ENCODE peak calls at places on chromosomes 12 and 14, in ten cellular contexts. One of them, this sample, is unnamed.

GRCh38 chr12:18158774-18159557 is 69.0 kb upstream of the RERGL start:
- DNase-seq in HCT116: no peak
- DNase-seq in lung: no peak
- DNase-seq in A549: peak
- DNase-seq in fibroblast of the aortic adventitia: peak
- DNase-seq in lower leg skin: no peak
- DNase-seq in ovary: no peak
- DNase-seq in body of pancreas: no peak
- DNase-seq in adrenal gland: no peak
- DNase-seq in HFF-Myc: peak
- DNase-seq in this sample: no peak

GRCh38 chr14:80770114-80770917 is 171.2 kb downstream of the CEP128 start:
- DNase-seq in lung: no peak
- DNase-seq in HCT116: no peak
- DNase-seq in HFF-Myc: peak
- DNase-seq in adrenal gland: no peak
- DNase-seq in ovary: no peak
- DNase-seq in A549: no peak
- DNase-seq in body of pancreas: no peak
- DNase-seq in fibroblast of the aortic adventitia: no peak
- DNase-seq in lower leg skin: no peak
- DNase-seq in this sample: no peak

GRCh38 chr12:104448031-104448430 is 8.7 kb upstream of the CHST11 start:
- DNase-seq in HCT116: no peak
- DNase-seq in body of pancreas: no peak
- DNase-seq in fibroblast of the aortic adventitia: no peak
- DNase-seq in lung: no peak
- DNase-seq in lower leg skin: no peak
- DNase-seq in adrenal gland: no peak
- DNase-seq in HFF-Myc: no peak
- DNase-seq in ovary: no peak
- DNase-seq in A549: no peak
- DNase-seq in this sample: no peak

GRCh38 chr12:32536000-32536345 is 136.6 kb downstream of the FGD4 start:
- DNase-seq in adrenal gland: no peak
- DNase-seq in HFF-Myc: no peak
- DNase-seq in fibroblast of the aortic adventitia: no peak
- DNase-seq in lung: no peak
- DNase-seq in A549: no peak
- DNase-seq in ovary: no peak
- DNase-seq in lower leg skin: no peak
- DNase-seq in body of pancreas: no peak
- DNase-seq in HCT116: no peak
- DNase-seq in this sample: no peak

GRCh38 chr14:23153891-23154796 is 29.3 kb downstream of the SLC7A8 start:
- DNase-seq in lung: peak
- DNase-seq in lower leg skin: peak
- DNase-seq in ovary: peak
- DNase-seq in body of pancreas: peak
- DNase-seq in HFF-Myc: peak
- DNase-seq in fibroblast of the aortic adventitia: peak
- DNase-seq in adrenal gland: peak
- DNase-seq in HCT116: peak
- DNase-seq in A549: no peak
- DNase-seq in this sample: peak

GRCh38 chr12:124919646-124920352 is 5.3 kb upstream of the UBC start:
- DNase-seq in adrenal gland: peak
- DNase-seq in A549: peak
- DNase-seq in HFF-Myc: no peak
- DNase-seq in ovary: no peak
- DNase-seq in lung: no peak
- DNase-seq in body of pancreas: no peak
- DNase-seq in lower leg skin: no peak
- DNase-seq in HCT116: no peak
- DNase-seq in fibroblast of the aortic adventitia: no peak
- DNase-seq in this sample: no peak

GRCh38 chr12:45286621-45287020 is 70.7 kb downstream of the ANO6 start:
- DNase-seq in A549: no peak
- DNase-seq in HCT116: no peak
- DNase-seq in ovary: no peak
- DNase-seq in lung: no peak
- DNase-seq in body of pancreas: no peak
- DNase-seq in adrenal gland: no peak
- DNase-seq in fibroblast of the aortic adventitia: no peak
- DNase-seq in HFF-Myc: no peak
- DNase-seq in lower leg skin: no peak
- DNase-seq in this sample: no peak

GRCh38 chr14:72389200-72389599 is 457.0 kb downstream of the RGS6 start:
- DNase-seq in lung: no peak
- DNase-seq in body of pancreas: no peak
- DNase-seq in A549: no peak
- DNase-seq in ovary: no peak
- DNase-seq in HFF-Myc: no peak
- DNase-seq in adrenal gland: no peak
- DNase-seq in fibroblast of the aortic adventitia: no peak
- DNase-seq in lower leg skin: no peak
- DNase-seq in HCT116: no peak
- DNase-seq in this sample: no peak

DNA sequence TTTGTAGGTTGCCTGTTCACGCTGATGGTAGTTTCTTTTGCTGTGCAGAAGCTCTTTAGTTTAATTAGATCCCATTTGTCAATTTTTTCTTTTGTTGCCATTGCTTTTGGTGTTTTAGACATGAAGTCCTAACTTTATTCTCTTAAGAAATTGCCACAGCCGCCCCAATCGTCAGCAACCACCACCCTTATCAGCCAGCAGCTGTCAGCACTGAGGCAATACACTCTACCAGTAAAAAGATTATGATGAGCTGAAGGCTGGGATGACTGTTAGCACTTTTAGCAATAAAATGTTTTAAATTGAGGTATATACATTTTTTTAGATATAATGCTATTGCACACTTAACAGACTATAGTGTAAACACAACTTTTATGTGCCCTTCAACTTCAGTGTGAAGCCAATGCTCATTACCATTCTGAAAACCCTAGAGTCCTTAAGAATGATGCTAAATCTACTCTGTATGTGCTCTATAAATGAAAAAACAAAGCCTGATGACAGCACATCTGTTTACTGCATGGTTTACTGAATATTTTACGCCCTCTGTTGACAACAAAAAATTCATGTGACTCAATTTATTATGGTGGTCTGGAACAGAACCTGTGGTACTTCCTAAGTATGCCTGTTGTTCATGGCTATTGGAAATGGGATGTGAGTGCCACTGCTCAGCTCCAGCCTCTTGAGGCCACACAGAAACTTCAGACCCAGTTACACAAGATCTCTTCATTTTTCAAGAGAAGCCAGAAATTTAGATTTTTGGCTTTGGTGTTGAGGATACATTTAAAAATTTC is 197.4 kb downstream of the DUSP6 start:
- DNase-seq in body of pancreas: no peak
- DNase-seq in adrenal gland: no peak
- DNase-seq in lung: no peak
- DNase-seq in A549: no peak
- DNase-seq in lower leg skin: peak
- DNase-seq in HFF-Myc: no peak
- DNase-seq in ovary: no peak
- DNase-seq in fibroblast of the aortic adventitia: peak
- DNase-seq in HCT116: no peak
- DNase-seq in this sample: no peak
- TF ChIP-seq CTCF in body of pancreas: no peak
- TF ChIP-seq CTCF in adrenal gland: no peak
- TF ChIP-seq CTCF in lung: no peak
- TF ChIP-seq CTCF in A549: no peak
- TF ChIP-seq CTCF in lower leg skin: no peak
- TF ChIP-seq CTCF in HFF-Myc: no peak
- TF ChIP-seq CTCF in ovary: no peak
- TF ChIP-seq CTCF in fibroblast of the aortic adventitia: peak
- TF ChIP-seq CTCF in HCT116: peak
- TF ChIP-seq CTCF in this sample: no peak

GRCh38 chr14:104700224-104700623 is 10.8 kb downstream of the INF2 start:
- DNase-seq in lung: no peak
- DNase-seq in A549: no peak
- DNase-seq in fibroblast of the aortic adventitia: no peak
- DNase-seq in ovary: no peak
- DNase-seq in HFF-Myc: no peak
- DNase-seq in body of pancreas: no peak
- DNase-seq in HCT116: no peak
- DNase-seq in lower leg skin: no peak
- DNase-seq in adrenal gland: no peak
- DNase-seq in this sample: no peak
- H3K4me3 ChIP-seq in lung: no peak
- H3K4me3 ChIP-seq in A549: no peak
- H3K4me3 ChIP-seq in fibroblast of the aortic adventitia: no peak
- H3K4me3 ChIP-seq in ovary: no peak
- H3K4me3 ChIP-seq in HFF-Myc: no peak
- H3K4me3 ChIP-seq in body of pancreas: no peak
- H3K4me3 ChIP-seq in HCT116: no peak
- H3K4me3 ChIP-seq in lower leg skin: no peak
- H3K4me3 ChIP-seq in adrenal gland: no peak
- H3K4me3 ChIP-seq in this sample: no peak

GRCh38 chr12:91574391-91574790 is 391.8 kb upstream of the DCN start:
- DNase-seq in lower leg skin: no peak
- DNase-seq in body of pancreas: no peak
- DNase-seq in lung: no peak
- DNase-seq in HFF-Myc: no peak
- DNase-seq in adrenal gland: no peak
- DNase-seq in HCT116: no peak
- DNase-seq in ovary: no peak
- DNase-seq in fibroblast of the aortic adventitia: peak
- DNase-seq in A549: no peak
- DNase-seq in this sample: no peak

GRCh38 chr12:91575631-91576030 is 393.0 kb upstream of the DCN start:
- DNase-seq in HCT116: no peak
- DNase-seq in fibroblast of the aortic adventitia: no peak
- DNase-seq in lower leg skin: no peak
- DNase-seq in A549: no peak
- DNase-seq in ovary: no peak
- DNase-seq in adrenal gland: no peak
- DNase-seq in lung: no peak
- DNase-seq in body of pancreas: no peak
- DNase-seq in HFF-Myc: no peak
- DNase-seq in this sample: no peak

GRCh38 chr12:91577586-91578539 is 395.2 kb upstream of the DCN start:
- DNase-seq in HFF-Myc: peak
- DNase-seq in lung: no peak
- DNase-seq in A549: peak
- DNase-seq in adrenal gland: no peak
- DNase-seq in HCT116: peak
- DNase-seq in fibroblast of the aortic adventitia: peak
- DNase-seq in ovary: no peak
- DNase-seq in lower leg skin: no peak
- DNase-seq in body of pancreas: no peak
- DNase-seq in this sample: no peak

GRCh38 chr12:91576432-91576831 is 393.8 kb upstream of the DCN start:
- DNase-seq in lung: no peak
- DNase-seq in body of pancreas: no peak
- DNase-seq in adrenal gland: no peak
- DNase-seq in A549: no peak
- DNase-seq in HCT116: no peak
- DNase-seq in fibroblast of the aortic adventitia: no peak
- DNase-seq in lower leg skin: no peak
- DNase-seq in HFF-Myc: no peak
- DNase-seq in ovary: no peak
- DNase-seq in this sample: no peak

DNA sequence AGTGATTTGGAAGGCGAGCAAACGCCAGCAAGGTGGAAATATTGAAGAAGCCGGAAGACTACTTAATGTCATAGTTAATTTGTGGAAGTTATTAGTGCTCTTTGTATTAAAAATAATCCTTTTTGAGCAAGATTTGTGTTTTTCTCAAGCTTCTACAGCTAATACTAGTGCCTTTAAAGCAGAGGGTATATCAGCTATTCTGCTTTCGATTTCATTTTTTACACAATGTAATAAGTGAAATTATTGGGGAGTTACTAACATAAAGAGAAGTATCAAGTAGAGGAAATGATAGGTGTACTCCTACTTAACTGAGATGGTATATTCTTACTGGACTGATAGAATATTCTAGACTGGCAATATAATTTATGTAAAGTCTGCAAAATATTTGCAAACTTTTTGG is 392.4 kb upstream of the DCN start:
- DNase-seq in fibroblast of the aortic adventitia: no peak
- DNase-seq in A549: no peak
- DNase-seq in adrenal gland: no peak
- DNase-seq in HCT116: no peak
- DNase-seq in lower leg skin: no peak
- DNase-seq in lung: no peak
- DNase-seq in HFF-Myc: no peak
- DNase-seq in body of pancreas: no peak
- DNase-seq in ovary: no peak
- DNase-seq in this sample: no peak
- TF ChIP-seq CTCF in fibroblast of the aortic adventitia: no peak
- TF ChIP-seq CTCF in A549: no peak
- TF ChIP-seq CTCF in adrenal gland: no peak
- TF ChIP-seq CTCF in HCT116: no peak
- TF ChIP-seq CTCF in lower leg skin: no peak
- TF ChIP-seq CTCF in lung: no peak
- TF ChIP-seq CTCF in HFF-Myc: no peak
- TF ChIP-seq CTCF in body of pancreas: no peak
- TF ChIP-seq CTCF in ovary: no peak
- TF ChIP-seq CTCF in this sample: no peak

GRCh38 chr14:103884854-103885253 is 37.5 kb upstream of the PPP1R13B start:
- DNase-seq in adrenal gland: no peak
- DNase-seq in lower leg skin: no peak
- DNase-seq in HCT116: no peak
- DNase-seq in ovary: no peak
- DNase-seq in HFF-Myc: no peak
- DNase-seq in fibroblast of the aortic adventitia: no peak
- DNase-seq in lung: no peak
- DNase-seq in body of pancreas: no peak
- DNase-seq in A549: no peak
- DNase-seq in this sample: no peak

GRCh38 chr14:103880986-103881926 is 33.9 kb upstream of the PPP1R13B start:
- DNase-seq in A549: no peak
- DNase-seq in fibroblast of the aortic adventitia: no peak
- DNase-seq in body of pancreas: peak
- DNase-seq in HFF-Myc: no peak
- DNase-seq in lower leg skin: no peak
- DNase-seq in adrenal gland: peak
- DNase-seq in lung: no peak
- DNase-seq in ovary: peak
- DNase-seq in HCT116: no peak
- DNase-seq in this sample: no peak

GRCh38 chr14:103881927-103882281 is 34.5 kb upstream of the PPP1R13B start:
- DNase-seq in HFF-Myc: no peak
- DNase-seq in adrenal gland: no peak
- DNase-seq in HCT116: no peak
- DNase-seq in lower leg skin: no peak
- DNase-seq in ovary: no peak
- DNase-seq in A549: no peak
- DNase-seq in body of pancreas: no peak
- DNase-seq in fibroblast of the aortic adventitia: no peak
- DNase-seq in lung: no peak
- DNase-seq in this sample: no peak

GRCh38 chr14:103883263-103883523 is 35.8 kb upstream of the PPP1R13B start:
- DNase-seq in body of pancreas: no peak
- DNase-seq in fibroblast of the aortic adventitia: no peak
- DNase-seq in lung: no peak
- DNase-seq in ovary: no peak
- DNase-seq in A549: no peak
- DNase-seq in lower leg skin: no peak
- DNase-seq in HCT116: no peak
- DNase-seq in HFF-Myc: no peak
- DNase-seq in adrenal gland: no peak
- DNase-seq in this sample: no peak

DNA sequence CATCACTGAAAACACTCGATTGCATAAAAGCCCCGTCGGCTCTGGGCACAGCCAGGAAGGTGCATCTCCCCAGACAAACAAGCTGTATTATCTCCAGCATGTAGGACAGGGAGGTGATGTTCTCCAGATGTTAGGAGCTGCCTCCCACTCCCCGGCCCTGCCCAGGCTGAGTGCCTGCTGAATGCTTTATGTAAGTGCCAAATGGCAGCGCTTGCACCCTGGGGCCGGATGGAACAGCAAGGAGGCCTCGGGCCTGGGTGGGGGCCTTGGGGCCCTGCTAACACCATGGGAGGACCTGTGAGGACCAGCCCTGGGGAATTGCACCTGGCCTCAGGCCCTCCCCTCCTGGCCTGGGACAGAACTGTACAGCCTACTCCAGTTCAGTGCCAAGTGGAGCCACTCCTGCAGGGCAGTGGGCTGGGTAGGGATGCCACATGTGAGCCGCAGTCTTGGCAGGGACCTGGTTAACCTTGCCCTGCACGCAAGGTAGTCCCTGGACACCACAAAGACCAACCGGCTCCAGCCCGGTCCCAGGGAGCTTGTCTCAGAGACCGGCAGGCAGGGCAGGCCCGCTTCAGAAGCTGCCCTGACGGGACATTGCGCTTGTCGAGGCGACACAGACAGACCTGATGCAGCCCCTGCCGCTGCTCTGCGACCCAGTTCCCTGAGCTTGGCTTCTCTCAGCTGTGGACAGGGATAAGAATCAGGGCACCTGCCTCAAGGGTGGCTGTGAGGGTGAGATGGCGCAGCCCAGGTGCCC is 35.3 kb upstream of the PPP1R13B start:
- DNase-seq in lower leg skin: no peak
- DNase-seq in ovary: no peak
- DNase-seq in body of pancreas: no peak
- DNase-seq in lung: no peak
- DNase-seq in adrenal gland: no peak
- DNase-seq in fibroblast of the aortic adventitia: peak
- DNase-seq in HFF-Myc: no peak
- DNase-seq in HCT116: no peak
- DNase-seq in A549: no peak
- DNase-seq in this sample: no peak
- H3K4me3 ChIP-seq in lower leg skin: no peak
- H3K4me3 ChIP-seq in ovary: no peak
- H3K4me3 ChIP-seq in body of pancreas: no peak
- H3K4me3 ChIP-seq in lung: no peak
- H3K4me3 ChIP-seq in adrenal gland: no peak
- H3K4me3 ChIP-seq in fibroblast of the aortic adventitia: no peak
- H3K4me3 ChIP-seq in HFF-Myc: no peak
- H3K4me3 ChIP-seq in HCT116: no peak
- H3K4me3 ChIP-seq in A549: no peak
- H3K4me3 ChIP-seq in this sample: no peak